ENCODE peak calls at places on chromosome 13, in four cellular contexts. R is lower lobe of right lung, H is suprapubic skin, J is Panc1. F is an unnamed sample.

GRCh38 chr13:23414682-23415081 is 18.8 kb downstream of the SACS start:
- DNase-seq in R (no peak), H (no peak), J (no peak), F (no peak)

GRCh38 chr13:102940143-102940542 is 94.3 kb downstream of the ERCC5 start:
- DNase-seq in R (no peak), H (no peak), J (no peak), F (no peak)

GRCh38 chr13:94169783-94170513 is 309.5 kb downstream of the DCT start:
- DNase-seq in R (no peak), H (no peak), J (no peak), F (no peak)

GRCh38 chr13:104510422-104510821 is 1444.2 kb upstream of the SLC10A2 start:
- DNase-seq in R (no peak), H (no peak), J (no peak), F (no peak)

GRCh38 chr13:62643007-62643483 is 1227.4 kb upstream of the PCDH20 start:
- DNase-seq in R (no peak), H (no peak), J (peak), F (peak)

GRCh38 chr13:106349080-106349841 is 186.2 kb downstream of the EFNB2 start:
- DNase-seq in R (peak), H (no peak), J (no peak), F (peak)

GRCh38 chr13:106522898-106523525 is 12.4 kb downstream of the EFNB2 start:
- DNase-seq in R (no peak), H (no peak), J (no peak), F (peak)

GRCh38 chr13:96542986-96543385 is 451.3 kb downstream of the OXGR1 start:
- DNase-seq in R (no peak), H (no peak), J (no peak), F (no peak)

GRCh38 chr13:73034901-73035300 is 23.9 kb upstream of the KLF5 start:
- DNase-seq in R (no peak), H (no peak), J (no peak), F (no peak)

GRCh38 chr13:93889430-93889829 is 590.1 kb downstream of the DCT start:
- DNase-seq in R (no peak), H (no peak), J (no peak), F (no peak)

GRCh38 chr13:91510058-91510457 is 111.6 kb downstream of the GPC5 start:
- DNase-seq in R (no peak), H (no peak), J (no peak), F (no peak)

GRCh38 chr13:23801141-23801540 is 88.1 kb downstream of the MIPEP start:
- DNase-seq in R (no peak), H (no peak), J (no peak), F (no peak)

GRCh38 chr13:67367385-67367784 is 137.2 kb upstream of the PCDH9 start:
- DNase-seq in R (no peak), H (no peak), J (no peak), F (no peak)

GRCh38 chr13:67353891-67354459 is 123.8 kb upstream of the PCDH9 start:
- DNase-seq in R (no peak), H (no peak), J (no peak), F (no peak)

GRCh38 chr13:90403330-90404082 is 944.0 kb upstream of the MIR17HG start:
- DNase-seq in R (no peak), H (no peak), J (no peak), F (no peak)

GRCh38 chr13:107144432-107144831 is 576.5 kb upstream of the ARGLU1 start:
- DNase-seq in R (no peak), H (no peak), J (no peak), F (no peak)

GRCh38 chr13:22357132-22357531 is 686.3 kb downstream of the FGF9 start:
- DNase-seq in R (no peak), H (no peak), J (no peak), F (no peak)

GRCh38 chr13:113209336-113209879 is at the start of gene CUL4A:
- DNase-seq in R (peak), H (no peak), J (no peak), F (peak)

GRCh38 chr13:36815069-36815468 is 4.0 kb upstream of the RFXAP start:
- DNase-seq in R (no peak), H (no peak), J (no peak), F (no peak)

GRCh38 chr13:24381539-24382265 is 72.3 kb downstream of the C1QTNF9 start:
- DNase-seq in R (no peak), H (no peak), J (no peak), F (no peak)

GRCh38 chr13:91302070-91302469 is 45.4 kb upstream of the MIR17HG start:
- DNase-seq in R (no peak), H (no peak), J (no peak), F (no peak)

GRCh38 chr13:104315606-104316005 is 1249.4 kb upstream of the SLC10A2 start:
- DNase-seq in R (no peak), H (no peak), J (peak), F (peak)

GRCh38 chr13:30978981-30979956 is 46.8 kb downstream of the TEX26 start:
- DNase-seq in R (peak), H (no peak), J (no peak), F (no peak)

GRCh38 chr13:107421951-107422350 is 793.4 kb downstream of the LIG4 start:
- DNase-seq in R (no peak), H (no peak), J (no peak), F (peak)

GRCh38 chr13:105327727-105328126 is 1207.7 kb downstream of the EFNB2 start:
- DNase-seq in R (no peak), H (no peak), J (no peak), F (peak)

GRCh38 chr13:83780201-83780600 is 102.1 kb downstream of the SLITRK1 start:
- DNase-seq in R (no peak), H (no peak), J (peak), F (peak)

GRCh38 chr13:75442736-75443234 is 39.2 kb downstream of the TBC1D4 start:
- DNase-seq in R (no peak), H (no peak), J (no peak), F (no peak)

GRCh38 chr13:97445504-97446187 is 11.7 kb downstream of the RAP2A start:
- DNase-seq in R (no peak), H (no peak), J (no peak), F (no peak)

GRCh38 chr13:113091891-113092775 is 13.5 kb upstream of the F7 start:
- DNase-seq in R (peak), H (no peak), J (no peak), F (no peak)

GRCh38 chr13:78764665-78765064 is 105.7 kb upstream of the OBI1 start:
- DNase-seq in R (no peak), H (no peak), J (no peak), F (no peak)

GRCh38 chr13:30107536-30108136 is 199.7 kb downstream of the KATNAL1 start:
- DNase-seq in R (peak), H (peak), J (no peak), F (no peak)

GRCh38 chr13:113935081-113935511 is 38.8 kb downstream of the C13orf46 start:
- DNase-seq in R (no peak), H (peak), J (no peak), F (no peak)

GRCh38 chr13:81377926-81378325 is 1037.0 kb upstream of the SPRY2 start:
- DNase-seq in R (no peak), H (no peak), J (no peak), F (no peak)

GRCh38 chr13:95264225-95264624 is 37.0 kb downstream of the ABCC4 start:
- DNase-seq in R (no peak), H (no peak), J (no peak), F (no peak)

GRCh38 chr13:49895826-49896225 is 40.3 kb downstream of the SPRYD7 start:
- DNase-seq in R (no peak), H (no peak), J (no peak), F (no peak)

GRCh38 chr13:54733639-54734038 is 1705.0 kb downstream of the OLFM4 start:
- DNase-seq in R (no peak), H (no peak), J (no peak), F (no peak)

GRCh38 chr13:104011505-104012270 is 945.5 kb upstream of the SLC10A2 start:
- DNase-seq in R (no peak), H (no peak), J (no peak), F (no peak)

GRCh38 chr13:110523838-110524237 is 37.7 kb downstream of the RAB20 start:
- DNase-seq in R (no peak), H (no peak), J (no peak), F (no peak)
- H3K27ac ChIP-seq in R (peak), H (no peak), J (no peak), F (no peak)

GRCh38 chr13:99971576-99972189 is at the start of gene ZIC5:
- DNase-seq in R (no peak), H (no peak), J (no peak), F (no peak)
- H3K4me3 ChIP-seq in R (peak), H (peak), J (peak), F (peak)

GRCh38 chr13:48477191-48477855 is 55.6 kb downstream of the RCBTB2 start:
- DNase-seq in R (no peak), H (no peak), J (no peak), F (no peak)

GRCh38 chr13:48476215-48476614 is 56.7 kb downstream of the RCBTB2 start:
- DNase-seq in R (no peak), H (no peak), J (no peak), F (no peak)

GRCh38 chr13:48478401-48478800 is 54.5 kb downstream of the RCBTB2 start:
- DNase-seq in R (no peak), H (no peak), J (no peak), F (no peak)

GRCh38 chr13:48475230-48475629 is 57.6 kb downstream of the RCBTB2 start:
- DNase-seq in R (no peak), H (no peak), J (no peak), F (no peak)

DNA sequence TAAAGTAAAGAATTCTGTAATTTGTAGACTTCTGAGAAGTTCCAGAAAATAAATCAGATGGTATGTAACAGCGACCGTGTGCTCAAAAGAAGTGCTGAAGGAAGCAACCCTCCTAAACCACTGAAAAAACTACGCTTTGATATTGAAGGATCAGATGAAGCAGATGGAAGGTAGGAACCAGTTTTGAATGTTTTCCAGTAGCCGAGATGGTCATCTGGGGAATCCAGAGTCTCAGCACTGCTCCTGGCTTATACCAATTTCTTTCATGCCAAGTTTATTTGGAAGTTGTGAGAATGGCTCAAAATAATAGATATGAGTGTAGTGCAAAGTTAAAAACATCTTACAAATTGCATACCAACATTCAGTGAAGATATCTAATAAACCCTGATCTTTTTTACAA is 56.2 kb downstream of the RCBTB2 start:
- DNase-seq in R (no peak), H (no peak), J (no peak), F (no peak)
- H3K27ac ChIP-seq in R (no peak), H (no peak), J (no peak), F (no peak)

GRCh38 chr13:51955841-51956603 is 55.2 kb downstream of the ATP7B start:
- DNase-seq in R (no peak), H (no peak), J (no peak), F (no peak)
- H3K4me3 ChIP-seq in R (no peak), H (no peak), J (no peak), F (no peak)

DNA sequence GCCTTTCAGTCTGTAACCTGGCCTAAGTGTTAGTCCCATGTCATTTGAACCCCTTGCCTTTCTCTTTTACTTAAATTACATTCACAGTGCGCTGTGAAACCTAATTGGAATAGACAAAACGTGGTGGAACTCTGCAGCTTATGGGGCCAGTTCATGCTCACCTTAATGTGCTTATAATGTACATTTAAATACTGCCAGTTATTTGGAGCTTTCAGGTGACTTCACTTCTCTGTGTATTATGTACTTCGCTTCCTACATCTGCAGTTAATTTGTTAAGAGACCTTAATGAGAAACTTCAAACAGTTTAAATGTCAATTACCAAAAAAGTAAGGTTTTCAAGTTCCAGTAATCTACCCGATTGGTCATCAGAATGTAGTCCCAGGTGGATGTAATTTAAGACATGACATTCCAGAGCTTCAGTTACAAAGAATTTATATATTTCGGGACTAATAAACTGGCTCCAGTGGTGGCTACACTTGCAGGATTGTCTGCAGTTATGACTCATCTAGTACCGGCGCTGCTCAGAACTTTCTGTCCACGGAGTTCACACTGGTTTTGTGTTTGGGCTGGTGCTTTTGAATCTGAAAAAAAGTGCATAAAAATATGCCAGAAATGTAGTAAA is 125.3 kb downstream of the TM9SF2 start:
- DNase-seq in R (no peak), H (no peak), J (no peak), F (peak)
- H3K27ac ChIP-seq in R (no peak), H (no peak), J (no peak), F (no peak)

GRCh38 chr13:33250594-33250993 is 35.0 kb downstream of the STARD13 start:
- DNase-seq in R (no peak), H (no peak), J (no peak), F (no peak)
- H3K4me3 ChIP-seq in R (no peak), H (no peak), J (no peak), F (no peak)

GRCh38 chr13:109026266-109026665 is 396.9 kb downstream of the MYO16 start:
- DNase-seq in R (no peak), H (no peak), J (no peak), F (no peak)

DNA sequence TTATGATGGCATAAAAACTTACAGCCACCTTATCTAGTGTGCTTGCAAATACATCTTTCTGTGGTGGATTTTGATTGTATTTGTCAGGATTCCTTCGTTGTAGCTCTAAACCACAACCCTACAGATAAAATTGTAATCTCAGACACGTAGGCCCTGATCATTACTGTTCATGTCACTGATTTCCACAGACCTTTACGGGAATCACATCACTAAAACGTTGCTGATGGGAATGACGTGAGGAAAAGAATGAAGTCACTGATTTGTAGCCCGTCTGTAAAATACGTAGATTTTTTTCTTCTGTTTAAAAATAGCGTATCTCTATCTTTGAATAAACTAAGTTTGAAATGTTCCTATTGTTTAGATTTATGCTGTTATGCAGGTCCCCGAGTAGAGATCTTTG is 399.2 kb downstream of the MYO16 start:
- DNase-seq in R (no peak), H (no peak), J (no peak), F (peak)
- H3K27ac ChIP-seq in R (no peak), H (no peak), J (no peak), F (no peak)

GRCh38 chr13:46613409-46614049 is 60.6 kb downstream of the LRCH1 start:
- DNase-seq in R (no peak), H (no peak), J (no peak), F (no peak)

GRCh38 chr13:46617382-46617781 is 64.4 kb downstream of the LRCH1 start:
- DNase-seq in R (no peak), H (no peak), J (no peak), F (no peak)

GRCh38 chr13:46614582-46614981 is 61.6 kb downstream of the LRCH1 start:
- DNase-seq in R (no peak), H (no peak), J (no peak), F (peak)

GRCh38 chr13:46617885-46618284 is 64.9 kb downstream of the LRCH1 start:
- DNase-seq in R (no peak), H (no peak), J (no peak), F (no peak)

GRCh38 chr13:46615888-46616531 is 63.0 kb downstream of the LRCH1 start:
- DNase-seq in R (no peak), H (no peak), J (no peak), F (no peak)
- H3K4me3 ChIP-seq in R (peak), H (peak), J (no peak), F (no peak)